ENCODE peak calls at places on chromosomes 3 and 15, in eight cellular contexts. N is colonic mucosa, F is coronary artery, B is endothelial cell, E is cardiac muscle cell, U is WERI-Rb-1, Z is NB4, R is heart right ventricle. J is an unnamed sample.

GRCh38 chr3:157127831-157128767 is 31.8 kb downstream of the CCNL1 start:
- DNase-seq in N (no peak), F (peak; percentile 87), B (no peak), E (peak; percentile 67), U (peak; percentile 37), Z (peak; percentile 79), R (peak; percentile 48), J (no peak)

GRCh38 chr15:67164811-67165652 is 89.4 kb downstream of the AAGAB start:
- DNase-seq in N (no peak), F (no peak), B (peak; percentile 31), E (peak; percentile 55), U (no peak), Z (no peak), R (peak; percentile 63), J (no peak)

GRCh38 chr15:63231717-63232116 is 42.3 kb downstream of the RAB8B start:
- DNase-seq in N (no peak), F (no peak), B (no peak), E (no peak), U (no peak), Z (peak; percentile 32), R (no peak), J (no peak)

GRCh38 chr3:52532838-52533622 is 627 bp downstream of the NT5DC2 start:
- DNase-seq in N (peak; percentile 28), F (peak; percentile 78), B (peak; percentile 46), E (peak; percentile 63), U (no peak), Z (peak; percentile 51), R (peak; percentile 47), J (peak; percentile 59)

GRCh38 chr15:69810441-69811071 is 287.2 kb downstream of the TLE3 start:
- DNase-seq in N (no peak), F (no peak), B (no peak), E (no peak), U (peak; percentile 81), Z (no peak), R (no peak), J (no peak)

GRCh38 chr3:52054689-52055511 is 1.5 kb downstream of the DUSP7 start:
- DNase-seq in N (peak; percentile 34), F (no peak), B (peak; percentile 26), E (peak; percentile 45), U (no peak), Z (peak; percentile 52), R (no peak), J (peak; percentile 57)

GRCh38 chr15:101348015-101348414 is 53.0 kb upstream of the SNRPA1 start:
- DNase-seq in N (no peak), F (no peak), B (no peak), E (no peak), U (no peak), Z (no peak), R (no peak), J (no peak)

GRCh38 chr3:161567962-161568361 is 71.4 kb downstream of the OTOL1 start:
- DNase-seq in N (no peak), F (no peak), B (no peak), E (no peak), U (peak; percentile 31), Z (no peak), R (no peak), J (no peak)

GRCh38 chr3:28347374-28348285 is 891 bp upstream of the ZCWPW2 start:
- DNase-seq in N (no peak), F (peak; percentile 57), B (no peak), E (no peak), U (no peak), Z (peak; percentile 81), R (no peak), J (no peak)

GRCh38 chr3:173653781-173654180 is 256.2 kb downstream of the NLGN1 start:
- DNase-seq in N (no peak), F (no peak), B (no peak), E (no peak), U (no peak), Z (no peak), R (no peak), J (no peak)

GRCh38 chr3:160384639-160385312 is 14.2 kb downstream of the IFT80 start:
- DNase-seq in N (no peak), F (no peak), B (no peak), E (no peak), U (no peak), Z (no peak), R (no peak), J (no peak)

GRCh38 chr3:62446337-62446940 is 73.1 kb upstream of the FEZF2 start:
- DNase-seq in N (no peak), F (no peak), B (no peak), E (no peak), U (no peak), Z (no peak), R (no peak), J (no peak)

GRCh38 chr15:80061581-80061980 is 2.1 kb downstream of the ZFAND6 start:
- DNase-seq in N (no peak), F (no peak), B (no peak), E (no peak), U (no peak), Z (no peak), R (no peak), J (no peak)

GRCh38 chr3:10505050-10505790 is at the start of gene ATP2B2:
- DNase-seq in N (no peak), F (no peak), B (peak; percentile 36), E (peak; percentile 40), U (peak; percentile 59), Z (no peak), R (no peak), J (peak; percentile 60)

DNA sequence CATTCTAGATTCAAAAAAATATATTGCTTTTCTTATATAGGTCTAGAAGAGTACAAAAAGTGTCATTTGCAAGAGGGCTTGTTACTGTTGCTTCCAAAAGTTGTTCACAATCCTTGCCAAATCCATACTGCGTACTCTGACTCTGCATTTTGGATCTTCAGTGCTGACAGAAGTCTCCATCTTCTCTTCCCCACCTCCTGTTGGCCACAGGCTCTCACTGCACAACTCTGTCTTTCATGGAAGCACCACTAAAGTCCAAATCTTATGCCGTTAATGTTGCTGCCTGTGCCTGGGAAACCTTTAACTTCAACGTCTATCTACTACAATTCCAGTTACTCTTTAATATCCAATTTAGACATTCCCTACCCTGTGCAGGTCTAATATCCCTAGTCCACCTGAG is 419.9 kb downstream of the NR2F2 start:
- DNase-seq in N (no peak), F (no peak), B (no peak), E (no peak), U (no peak), Z (no peak), R (no peak), J (no peak)
- TF ChIP-seq CTCF in N (no peak), F (no peak), B (no peak), E (no peak), U (no peak), Z (no peak), R (no peak), J (no peak)

DNA sequence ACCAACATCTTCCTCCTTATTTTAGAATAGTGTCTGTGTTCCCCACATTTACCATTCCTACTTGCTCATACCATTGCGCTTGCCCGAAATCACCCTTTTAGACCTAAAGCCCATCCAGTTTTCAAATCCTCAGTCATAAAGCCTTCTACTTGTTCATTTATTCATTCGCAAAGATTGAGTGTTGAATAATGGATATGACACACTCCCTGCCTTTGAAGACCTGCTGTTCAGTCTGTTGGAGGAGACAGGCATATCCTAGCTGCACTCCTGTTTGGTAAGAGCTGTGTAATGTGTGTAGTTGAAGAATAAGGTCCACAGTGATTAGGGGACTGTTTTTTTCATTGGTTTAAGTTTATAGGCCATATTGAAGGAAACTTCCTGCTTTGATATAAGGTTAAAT is 1.7 kb downstream of the CNOT10 start:
- DNase-seq in N (no peak), F (no peak), B (no peak), E (no peak), U (no peak), Z (peak; percentile 10), R (no peak), J (no peak)
- TF ChIP-seq CTCF in N (no peak), F (no peak), B (no peak), E (no peak), U (no peak), Z (no peak), R (no peak), J (no peak)

GRCh38 chr15:96403071-96403470 is 72.6 kb downstream of the NR2F2 start:
- DNase-seq in N (no peak), F (no peak), B (no peak), E (no peak), U (no peak), Z (no peak), R (no peak), J (no peak)
- TF ChIP-seq CTCF in N (no peak), F (no peak), B (no peak), E (no peak), U (no peak), Z (peak; percentile 3), R (no peak), J (no peak)

GRCh38 chr3:24494616-24495333 is at the start of gene THRB:
- DNase-seq in N (peak; percentile 80), F (peak; percentile 87), B (peak; percentile 73), E (peak; percentile 75), U (peak; percentile 93), Z (no peak), R (peak; percentile 79), J (peak; percentile 80)
- TF ChIP-seq CTCF in N (no peak), F (no peak), B (no peak), E (peak; percentile 29), U (no peak), Z (no peak), R (peak; percentile 49), J (no peak)

DNA sequence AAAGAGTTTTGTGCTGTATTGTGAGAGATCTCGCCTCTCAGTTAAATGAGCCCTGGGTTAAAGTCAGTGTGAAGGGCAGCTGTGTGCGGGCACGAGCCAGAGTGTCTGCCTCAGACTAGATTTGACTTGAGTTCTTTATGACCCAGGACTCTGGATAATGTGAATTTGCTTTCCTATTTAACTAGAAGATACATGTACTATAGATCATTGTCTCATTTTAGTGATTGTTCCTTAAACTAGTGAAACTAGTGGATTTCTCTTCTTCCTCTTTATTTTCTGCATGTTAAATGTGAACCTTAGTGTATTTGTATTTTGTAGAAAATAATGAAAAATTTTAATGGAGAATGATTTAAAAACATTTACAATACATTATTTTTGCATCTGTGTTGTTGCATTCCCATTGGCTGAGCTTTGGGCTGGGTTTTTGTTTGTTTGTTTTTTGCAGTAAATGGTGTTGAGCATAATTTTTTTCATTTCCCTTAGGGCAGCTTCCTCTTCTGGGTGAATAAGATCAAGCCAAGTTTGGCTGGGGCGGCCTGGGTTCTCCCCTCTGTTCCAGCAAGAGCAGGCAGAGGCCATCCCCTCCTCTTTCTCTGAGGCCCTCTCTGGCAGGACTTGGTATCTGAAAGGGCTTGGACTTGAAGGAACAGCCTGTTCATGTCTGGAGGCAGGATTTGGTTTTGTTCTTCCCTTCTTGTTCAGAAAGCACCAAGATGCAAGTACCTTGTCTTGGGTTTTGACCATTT is 15.0 kb downstream of the GCSAM start:
- DNase-seq in N (no peak), F (no peak), B (peak; percentile 16), E (no peak), U (peak; percentile 16), Z (peak; percentile 13), R (no peak), J (no peak)
- TF ChIP-seq CTCF in N (no peak), F (no peak), B (no peak), E (no peak), U (no peak), Z (no peak), R (no peak), J (no peak)